ENCODE peak calls at places on chromosomes 16 and 17, in ten cellular contexts. Q, I, T, S, H, B, U, Z, J and C are unnamed samples.
A peak's percentile ranks its signal among the peaks of the same experiment; 100 is the strongest.

GRCh38 chr16:13994239-13995106 is 74.5 kb downstream of the ERCC4 start:
- DNase-seq in I (no peak), H (no peak), B (no peak), U (no peak), T (no peak), Q (peak; percentile 14), S (no peak), J (no peak), Z (no peak), C (no peak)

GRCh38 chr17:36731806-36732205 is 130.4 kb downstream of the MRM1 start:
- DNase-seq in Q (no peak), U (no peak), J (no peak), S (no peak), I (no peak), Z (no peak), B (no peak), T (no peak), H (no peak), C (no peak)

GRCh38 chr17:50909765-50910661 is 43.9 kb upstream of the TOB1 start:
- DNase-seq in T (no peak), Z (no peak), Q (no peak), U (no peak), S (no peak), I (peak; percentile 55), H (no peak), J (no peak), B (no peak), C (no peak)

GRCh38 chr17:39665642-39666221 is 583 bp downstream of the TCAP start:
- DNase-seq in J (peak; percentile 18), S (no peak), I (no peak), Q (no peak), B (peak; percentile 68), Z (no peak), U (peak; percentile 100), H (no peak), T (no peak), C (no peak)

GRCh38 chr17:48296453-48296852 is 133.6 kb downstream of the SKAP1 start:
- DNase-seq in Q (no peak), I (no peak), T (no peak), U (no peak), S (no peak), H (no peak), B (no peak), J (no peak), Z (no peak), C (no peak)

GRCh38 chr16:77782694-77783093 is 5.7 kb upstream of the VAT1L start:
- DNase-seq in Z (no peak), S (no peak), J (peak; percentile 22), Q (no peak), T (no peak), I (no peak), H (no peak), B (no peak), U (no peak), C (no peak)

GRCh38 chr17:49915670-49916069 is 53.3 kb upstream of the DLX4 start:
- DNase-seq in I (no peak), Q (peak; percentile 15), S (no peak), H (no peak), U (no peak), J (no peak), Z (no peak), B (no peak), T (no peak), C (no peak)

GRCh38 chr16:35364263-35364662 is 1904.9 kb downstream of the TP53TG3F start:
- DNase-seq in Q (no peak), I (no peak), Z (no peak), U (no peak), T (no peak), J (no peak), H (no peak), S (no peak), B (no peak), C (no peak)

GRCh38 chr17:12637015-12637414 is 28.7 kb upstream of the MYOCD start:
- DNase-seq in Z (peak; percentile 20), T (no peak), J (peak; percentile 88), B (peak; percentile 60), Q (peak; percentile 35), S (no peak), U (peak; percentile 39), H (no peak), I (no peak), C (peak; percentile 27)

GRCh38 chr17:56699186-56699895 is 105.8 kb downstream of the NOG start:
- DNase-seq in Q (peak; percentile 68), Z (peak; percentile 99), S (peak; percentile 32), H (no peak), T (no peak), B (peak; percentile 96), I (no peak), J (peak; percentile 99), U (peak; percentile 86), C (no peak)

GRCh38 chr17:81193470-81194224 is 27.6 kb upstream of the AATK start:
- DNase-seq in S (no peak), T (no peak), U (no peak), I (no peak), Z (no peak), H (peak; percentile 78), J (no peak), B (no peak), Q (no peak), C (no peak)

GRCh38 chr16:54197758-54198157 is 88.8 kb downstream of the IRX3 start:
- DNase-seq in J (no peak), S (no peak), I (no peak), T (no peak), Z (no peak), B (no peak), U (no peak), H (no peak), Q (no peak), C (no peak)

GRCh38 chr16:69329369-69330285 is 761 bp downstream of the PDF start:
- DNase-seq in J (peak; percentile 60), I (peak; percentile 56), U (peak; percentile 68), H (peak; percentile 71), B (peak; percentile 34), S (no peak), Q (no peak), T (no peak), Z (no peak), C (no peak)

GRCh38 chr16:61862221-61862620 is 174.0 kb downstream of the CDH8 start:
- DNase-seq in T (no peak), J (no peak), H (no peak), B (no peak), Q (no peak), Z (no peak), S (no peak), U (no peak), I (no peak), C (no peak)

GRCh38 chr16:78045865-78046581 is 23.7 kb downstream of the CLEC3A start:
- DNase-seq in H (peak; percentile 45), S (peak; percentile 70), Z (peak; percentile 32), J (peak; percentile 43), Q (peak; percentile 94), T (no peak), B (peak; percentile 9), I (no peak), U (no peak), C (peak; percentile 35)

GRCh38 chr16:68644303-68644702 is 807 bp upstream of the CDH3 start:
- DNase-seq in I (no peak), H (no peak), J (peak; percentile 69), B (no peak), U (no peak), Q (peak; percentile 31), S (no peak), Z (no peak), T (no peak), C (no peak)

GRCh38 chr16:88977845-88978607 is 1.0 kb upstream of the CBFA2T3 start:
- DNase-seq in Z (no peak), Q (no peak), U (no peak), J (no peak), I (no peak), B (no peak), H (no peak), T (no peak), S (no peak), C (no peak)

GRCh38 chr16:10228779-10229178 is 46.6 kb upstream of the GRIN2A start:
- DNase-seq in Q (peak; percentile 2), T (no peak), S (no peak), U (peak; percentile 13), J (no peak), B (no peak), H (no peak), Z (no peak), I (no peak), C (no peak)

GRCh38 chr17:66791337-66791736 is 43.6 kb upstream of the CACNG5 start:
- DNase-seq in S (no peak), I (no peak), T (no peak), Z (no peak), J (no peak), Q (no peak), H (no peak), U (no peak), B (no peak), C (no peak)

GRCh38 chr17:49823614-49824013 is 24.3 kb downstream of the TAC4 start:
- DNase-seq in B (no peak), Q (no peak), J (no peak), S (no peak), I (no peak), U (no peak), Z (no peak), T (no peak), H (no peak), C (no peak)

GRCh38 chr16:73304008-73304814 is 256.3 kb upstream of the ZFHX3 start:
- DNase-seq in I (no peak), T (no peak), B (no peak), U (no peak), Q (peak; percentile 16), S (no peak), H (no peak), J (no peak), Z (no peak), C (no peak)

GRCh38 chr16:70520612-70521297 is 2.6 kb downstream of the COG4 start:
- DNase-seq in S (no peak), H (peak; percentile 49), Z (peak; percentile 27), B (peak; percentile 56), T (no peak), U (no peak), I (no peak), Q (no peak), J (peak; percentile 59), C (no peak)

GRCh38 chr17:76039121-76039520 is 12.0 kb upstream of the EVPL start:
- DNase-seq in U (no peak), Z (no peak), J (no peak), I (no peak), H (no peak), S (no peak), B (no peak), T (no peak), Q (no peak), C (no peak)

GRCh38 chr16:56722200-56722842 is 7.6 kb upstream of the NUP93 start:
- DNase-seq in Q (no peak), Z (no peak), T (no peak), S (no peak), J (no peak), I (no peak), U (no peak), B (no peak), H (no peak), C (no peak)